ENCODE peak calls at places on chromosomes 4 and X, in six cellular contexts. E, K, B, C, Z and P are unnamed samples.

GRCh38 chr4:8343051-8343966 is 73.8 kb downstream of the HTRA3 start:
- DNase-seq in E (no peak), K (no peak), B (no peak), Z (no peak), C (no peak), P (peak)

GRCh38 chr4:186260504-186261448 is 5.2 kb upstream of the F11 start:
- DNase-seq in K (no peak), Z (no peak), B (no peak), C (no peak), E (no peak), P (no peak)

GRCh38 chrX:19571708-19572107 is 56.4 kb upstream of the MAP3K15 start:
- DNase-seq in E (no peak), K (no peak), B (no peak), Z (no peak), C (no peak), P (no peak)

GRCh38 chrX:50747471-50747900 is 66.5 kb downstream of the SHROOM4 start:
- DNase-seq in B (peak), K (no peak), C (no peak), E (no peak), Z (no peak), P (no peak)

GRCh38 chrX:151982217-151982616 is 7.7 kb upstream of the GABRE start:
- DNase-seq in K (no peak), E (no peak), B (no peak), C (peak), Z (no peak), P (no peak)

GRCh38 chrX:24131476-24131875 is 18.1 kb upstream of the ZFX start:
- DNase-seq in C (no peak), E (no peak), B (no peak), K (no peak), Z (no peak), P (no peak)

GRCh38 chrX:40290519-40290918 is 192.8 kb upstream of the BCOR start:
- DNase-seq in E (no peak), C (no peak), B (peak), Z (no peak), K (no peak), P (no peak)

GRCh38 chr4:87108142-87108546 is 112.3 kb downstream of the KLHL8 start:
- DNase-seq in Z (no peak), C (no peak), E (no peak), B (peak), K (peak), P (peak)

GRCh38 chr4:26787461-26788340 is 72.9 kb upstream of the STIM2 start:
- DNase-seq in E (no peak), Z (peak), K (peak), C (no peak), B (peak), P (no peak)

GRCh38 chrX:128891554-128891953 is 631.7 kb downstream of the SMARCA1 start:
- DNase-seq in C (no peak), B (no peak), E (no peak), K (no peak), Z (no peak), P (no peak)

GRCh38 chr4:37469286-37469685 is 216.9 kb downstream of the RELL1 start:
- DNase-seq in K (no peak), B (no peak), C (no peak), E (no peak), Z (no peak), P (no peak)

GRCh38 chr4:145154573-145154972 is 25.8 kb downstream of the OTUD4 start:
- DNase-seq in B (no peak), E (no peak), Z (no peak), K (no peak), C (no peak), P (no peak)

GRCh38 chr4:88008624-88009235 is 1.3 kb downstream of the PKD2 start:
- DNase-seq in Z (no peak), E (no peak), C (no peak), K (no peak), B (no peak), P (no peak)

GRCh38 chr4:153517159-153517558 is 51.0 kb downstream of the TMEM131L start:
- DNase-seq in B (no peak), E (no peak), K (no peak), Z (no peak), C (no peak), P (no peak)

GRCh38 chrX:44580466-44580865 is 37.8 kb upstream of the FUNDC1 start:
- DNase-seq in E (no peak), K (no peak), Z (no peak), C (peak), B (no peak), P (no peak)

GRCh38 chr4:15410750-15411149 is 17.1 kb upstream of the C1QTNF7 start:
- DNase-seq in K (no peak), E (no peak), C (no peak), Z (peak), B (no peak), P (no peak)

GRCh38 chr4:38867478-38868054 is at the start of gene FAM114A1:
- DNase-seq in Z (peak), B (peak), K (peak), C (no peak), E (no peak), P (peak)

GRCh38 chr4:182307746-182308145 is 64.5 kb downstream of the TENM3 start:
- DNase-seq in Z (no peak), K (no peak), E (no peak), C (peak), B (no peak), P (no peak)

GRCh38 chr4:13386405-13387107 is 97.6 kb downstream of the RAB28 start:
- DNase-seq in Z (no peak), B (no peak), E (no peak), K (no peak), C (no peak), P (no peak)

GRCh38 chr4:82787342-82787741 is 11.3 kb downstream of the SCD5 start:
- DNase-seq in E (no peak), K (no peak), B (no peak), C (no peak), Z (no peak), P (no peak)

GRCh38 chr4:137998666-137999429 is 243.3 kb downstream of the SLC7A11 start:
- DNase-seq in C (peak), E (no peak), B (no peak), Z (no peak), K (no peak), P (no peak)

GRCh38 chrX:110219920-110220319 is 98.0 kb downstream of the AMMECR1 start:
- DNase-seq in C (no peak), K (no peak), E (no peak), B (no peak), Z (no peak), P (no peak)

DNA sequence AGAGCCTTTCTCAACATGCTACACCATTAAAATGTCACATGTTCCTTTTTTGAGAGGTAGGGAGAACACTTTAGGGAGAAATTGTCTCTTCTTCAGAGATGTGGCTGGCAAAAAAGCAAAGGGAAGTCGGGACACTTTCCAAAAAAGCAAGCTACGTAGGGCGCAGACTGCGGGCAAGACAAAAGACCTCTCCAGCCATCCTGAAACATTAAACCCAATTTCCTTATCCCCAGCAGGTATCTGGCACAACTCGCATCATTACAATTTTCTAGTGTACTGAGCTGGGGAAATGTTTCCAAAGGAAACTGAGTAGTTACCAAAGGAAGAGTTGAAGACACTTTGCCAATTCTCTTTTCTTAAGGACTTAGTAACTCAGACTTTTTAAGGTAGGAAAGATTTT is 116.0 kb downstream of the PACRGL start:
- DNase-seq in C (no peak), E (no peak), Z (no peak), B (no peak), K (no peak), P (no peak)
- H3K4me3 ChIP-seq in C (no peak), E (no peak), Z (no peak), B (no peak), K (no peak), P (no peak)

GRCh38 chr4:100299441-100299840 is 109.2 kb upstream of the DDIT4L start:
- DNase-seq in E (no peak), K (no peak), C (no peak), Z (no peak), B (no peak), P (no peak)
- H3K27ac ChIP-seq in E (no peak), K (peak), C (peak), Z (no peak), B (peak), P (no peak)

GRCh38 chrX:7500386-7500785 is 342.6 kb upstream of the VCX start:
- DNase-seq in Z (no peak), C (no peak), K (no peak), B (no peak), E (no peak), P (no peak)
- H3K4me3 ChIP-seq in Z (no peak), C (no peak), K (no peak), B (no peak), E (no peak), P (no peak)

DNA sequence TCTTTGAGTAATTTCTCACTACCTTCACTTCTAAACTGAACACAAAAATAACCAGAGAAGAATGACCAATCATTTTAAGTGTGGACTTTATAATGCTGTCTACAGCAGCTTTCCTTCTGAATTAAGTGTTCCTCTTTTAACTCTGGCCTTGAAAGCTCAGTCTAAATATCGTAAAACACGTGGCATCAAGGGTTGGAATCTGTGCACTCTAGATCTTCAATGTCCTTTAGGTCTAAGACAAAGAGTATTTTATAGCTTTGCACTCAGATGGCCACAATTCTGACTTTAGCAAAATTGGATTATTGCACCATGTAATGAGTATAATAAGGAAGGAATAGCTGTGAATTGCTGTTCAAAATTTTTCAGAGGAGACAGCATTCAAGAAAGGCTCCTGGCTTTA is 197.1 kb upstream of the UGT8 start:
- DNase-seq in E (no peak), B (no peak), K (no peak), C (no peak), Z (no peak), P (no peak)
- H3K27ac ChIP-seq in E (no peak), B (no peak), K (no peak), C (no peak), Z (no peak), P (no peak)

GRCh38 chr4:75634281-75634680 is 4.0 kb upstream of the CDKL2 start:
- DNase-seq in C (no peak), B (no peak), K (no peak), E (no peak), Z (no peak), P (no peak)

GRCh38 chr4:75629239-75629638 is 1.1 kb downstream of the CDKL2 start:
- DNase-seq in C (no peak), K (no peak), E (no peak), Z (no peak), B (no peak), P (no peak)

GRCh38 chr4:75630932-75631320 is 598 bp upstream of the CDKL2 start:
- DNase-seq in K (no peak), Z (no peak), C (no peak), B (no peak), E (no peak), P (no peak)

GRCh38 chr4:75633846-75634245 is 3.5 kb upstream of the CDKL2 start:
- DNase-seq in Z (no peak), K (no peak), B (no peak), E (no peak), C (no peak), P (no peak)

DNA sequence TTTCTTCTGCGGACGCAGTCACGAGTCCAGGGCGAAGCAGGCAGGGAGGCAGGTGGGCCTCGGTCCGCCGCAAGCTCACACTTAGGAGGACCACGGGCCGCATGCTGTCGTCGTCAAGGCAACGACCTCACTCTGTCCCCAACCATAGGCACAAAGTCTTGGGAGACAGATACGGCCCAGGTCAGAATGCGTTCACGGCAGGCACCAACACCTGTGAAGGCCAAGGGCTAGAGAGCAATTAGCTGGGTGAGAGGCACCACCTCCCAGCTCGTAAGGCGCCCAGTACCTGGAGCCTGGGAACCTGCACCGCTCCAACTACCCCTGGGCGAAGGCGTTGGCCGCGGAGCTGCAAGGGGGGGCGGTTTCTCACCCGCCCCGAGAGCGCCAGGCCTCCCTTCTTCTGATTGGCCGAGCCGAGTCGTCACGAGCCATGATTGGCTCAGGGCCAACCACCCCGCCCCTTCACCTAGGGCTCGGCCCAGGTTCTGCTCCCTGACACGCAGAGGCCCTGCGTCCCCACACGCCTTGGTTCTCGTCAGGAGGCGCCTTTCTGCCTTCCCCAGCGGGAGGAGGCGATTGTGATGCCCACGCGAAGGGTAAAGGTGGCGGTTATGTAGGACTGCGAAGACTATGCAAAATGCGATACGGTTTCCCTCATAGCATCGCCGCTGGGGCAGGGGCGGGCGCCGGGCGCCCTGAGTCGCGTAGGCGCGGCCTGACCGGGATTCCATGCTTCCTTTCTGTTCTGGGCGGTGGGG is at the start of gene CDKL2:
- DNase-seq in B (peak), Z (peak), E (peak), K (peak), C (no peak), P (peak)
- H3K4me3 ChIP-seq in B (peak), Z (peak), E (peak), K (peak), C (peak), P (peak)

GRCh38 chr4:121951570-121952110 is at the start of gene TRPC3:
- DNase-seq in C (no peak), E (no peak), K (peak), Z (peak), B (no peak), P (no peak)
- H3K27ac ChIP-seq in C (no peak), E (peak), K (no peak), Z (no peak), B (no peak), P (no peak)

DNA sequence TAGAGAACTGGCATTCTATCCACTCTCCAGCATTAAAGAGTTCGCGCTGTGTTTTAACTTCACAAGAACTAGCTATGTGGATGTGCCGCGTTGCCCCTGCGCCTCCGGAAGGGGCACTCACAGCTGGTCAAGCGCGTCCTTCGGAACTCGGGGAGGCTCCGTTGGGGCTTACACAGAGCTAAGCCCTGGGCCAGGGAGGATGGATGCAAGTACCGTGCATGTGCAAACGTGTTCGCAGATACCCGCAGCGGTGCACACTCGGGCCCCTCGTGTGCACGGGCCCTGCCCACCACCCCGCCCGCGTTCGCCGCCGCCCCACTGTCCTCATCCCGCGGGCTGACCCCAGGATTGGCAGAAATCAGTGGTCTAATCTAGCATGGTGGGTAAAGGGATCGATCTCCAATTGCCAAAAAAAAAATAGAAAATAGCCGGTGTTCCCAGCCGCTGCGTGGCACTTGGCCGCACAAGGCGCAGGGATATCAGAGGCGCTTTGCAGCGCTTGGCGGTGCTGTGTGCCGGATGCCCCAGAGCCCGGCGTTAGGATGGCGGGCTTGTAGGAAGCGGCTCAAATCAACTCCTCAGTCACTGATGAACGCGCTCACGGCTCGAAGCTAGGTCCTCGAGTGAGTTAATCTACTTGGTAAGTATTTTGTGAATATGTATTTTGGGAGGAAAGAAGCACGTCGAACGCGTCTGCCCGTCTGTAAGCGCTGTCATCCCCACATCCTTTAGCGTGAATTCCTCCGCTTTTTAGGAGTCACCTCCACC is 988 bp upstream of the PCDH10 start:
- DNase-seq in Z (no peak), K (no peak), C (no peak), B (no peak), E (no peak), P (peak)
- H3K4me3 ChIP-seq in Z (no peak), K (peak), C (peak), B (peak), E (peak), P (peak)

DNA sequence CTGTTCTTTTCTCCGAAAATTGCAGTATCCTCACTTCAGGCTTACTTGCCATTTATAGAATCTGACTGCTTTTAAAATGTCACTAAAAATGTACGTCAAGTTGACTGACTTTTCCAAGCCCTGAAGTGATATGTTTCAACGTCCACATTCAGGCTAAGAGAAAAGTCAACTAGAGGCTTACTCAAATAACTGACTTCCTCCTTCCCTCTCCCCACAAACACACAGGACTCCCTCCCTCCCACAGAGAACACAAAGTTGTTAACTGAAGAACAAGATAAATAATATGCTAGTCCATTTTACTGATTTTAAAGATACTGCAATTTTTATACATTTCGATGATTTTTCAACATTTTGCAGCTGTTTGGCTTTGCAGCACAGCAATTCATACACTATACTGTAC is 13.8 kb upstream of the CDKL2 start:
- DNase-seq in C (no peak), E (no peak), K (no peak), Z (no peak), B (no peak), P (no peak)
- H3K27ac ChIP-seq in C (no peak), E (no peak), K (no peak), Z (no peak), B (no peak), P (no peak)

DNA sequence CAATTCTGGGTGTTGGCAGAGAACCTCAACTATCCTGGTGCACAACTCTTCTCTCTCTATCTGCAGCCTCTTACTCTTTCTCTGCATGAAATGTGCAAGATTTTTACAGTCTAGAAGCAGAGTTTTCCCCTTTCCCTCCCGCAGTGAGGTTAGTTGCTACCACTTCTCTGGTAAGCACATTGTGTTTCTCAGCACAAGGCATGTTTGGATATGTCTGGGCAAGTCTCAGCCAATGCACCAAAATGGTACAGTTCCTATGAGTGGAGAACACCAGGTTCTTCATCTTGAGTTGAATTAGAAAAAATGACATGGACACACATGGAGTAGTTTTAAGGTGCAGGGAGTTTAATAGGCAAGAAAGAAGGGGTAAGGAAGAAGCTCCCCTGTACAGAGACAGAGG is 187.0 kb downstream of the CCNG2 start:
- DNase-seq in C (no peak), K (no peak), E (no peak), B (no peak), Z (no peak), P (no peak)
- H3K4me3 ChIP-seq in C (no peak), K (no peak), E (no peak), B (no peak), Z (no peak), P (no peak)